ENCODE peak calls at places on chromosomes 16 and 17, in four cellular contexts. H is heart right ventricle, Q is Panc1, B is PC-3. Y is an unnamed sample.

GRCh38 chr17:63338272-63338671 is 107.8 kb downstream of the CYB561 start:
- DNase-seq in H (no peak), Q (no peak), B (no peak), Y (no peak)

GRCh38 chr16:88014201-88014781 is 63.1 kb downstream of the BANP start:
- DNase-seq in H (no peak), Q (no peak), B (peak; percentile 43), Y (no peak)

GRCh38 chr17:869567-870530 is 87.7 kb downstream of the MRM3 start:
- DNase-seq in H (no peak), Q (no peak), B (peak; percentile 86), Y (peak; percentile 95)

GRCh38 chr17:39677072-39677471 is 8.8 kb downstream of the PNMT start:
- DNase-seq in H (no peak), Q (no peak), B (no peak), Y (no peak)

GRCh38 chr17:65231662-65232335 is 94.6 kb downstream of the RGS9 start:
- DNase-seq in H (peak; percentile 40), Q (peak; percentile 27), B (peak; percentile 91), Y (peak; percentile 92)

GRCh38 chr16:87951550-87952538 is 610 bp downstream of the BANP start:
- DNase-seq in H (no peak), Q (no peak), B (no peak), Y (no peak)

GRCh38 chr17:3472137-3472536 is 518 bp upstream of the SPATA22 start:
- DNase-seq in H (no peak), Q (no peak), B (no peak), Y (no peak)

GRCh38 chr17:26962255-26963162 is 331.4 kb upstream of the WSB1 start:
- DNase-seq in H (no peak), Q (no peak), B (no peak), Y (no peak)

GRCh38 chr16:11056989-11057645 is 112.8 kb downstream of the CLEC16A start:
- DNase-seq in H (no peak), Q (no peak), B (no peak), Y (peak; percentile 67)

GRCh38 chr17:56203430-56203829 is 50.2 kb downstream of the ANKFN1 start:
- DNase-seq in H (no peak), Q (no peak), B (peak; percentile 28), Y (no peak)

GRCh38 chr17:56206351-56206750 is 53.1 kb downstream of the ANKFN1 start:
- DNase-seq in H (no peak), Q (no peak), B (no peak), Y (no peak)
- H3K4me3 ChIP-seq in H (no peak overlapping the region), Q (no peak overlapping the region), B (no peak overlapping the region), Y (no peak overlapping the region)

GRCh38 chr17:42106009-42106408 is 6.5 kb downstream of the DHX58 start:
- DNase-seq in H (no peak), Q (no peak), B (no peak), Y (no peak)
- H3K36me3 ChIP-seq in H (no peaks in the 10 kb centered on the region), Q (no peaks in the 10 kb centered on the region), B (no peaks in the 10 kb centered on the region), Y (peaks cover 2% of the 10 kb centered on the region)

DNA sequence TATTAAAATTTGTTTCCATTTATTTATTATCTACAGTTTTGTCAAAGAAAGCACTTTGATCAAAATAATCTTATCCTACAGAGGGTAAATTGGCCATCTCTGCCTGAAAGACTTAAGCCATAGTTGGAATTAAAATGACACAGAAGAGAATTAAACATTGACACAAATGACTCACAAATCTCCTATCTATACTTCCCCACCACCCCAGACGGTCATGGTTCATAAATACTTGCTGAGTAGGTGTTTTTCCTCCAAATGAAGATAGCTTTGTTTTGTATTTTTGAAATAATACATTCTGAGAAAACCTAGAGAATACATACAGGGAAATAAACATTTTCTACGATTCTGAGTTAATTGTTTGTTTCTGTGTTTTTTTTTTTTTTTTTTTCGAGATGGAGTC is 142.8 kb downstream of the MAP2K6 start:
- DNase-seq in H (no peak), Q (no peak), B (peak; percentile 50), Y (no peak)
- TF ChIP-seq CTCF in H (no peak), Q (no peak), B (no peak), Y (no peak)

DNA sequence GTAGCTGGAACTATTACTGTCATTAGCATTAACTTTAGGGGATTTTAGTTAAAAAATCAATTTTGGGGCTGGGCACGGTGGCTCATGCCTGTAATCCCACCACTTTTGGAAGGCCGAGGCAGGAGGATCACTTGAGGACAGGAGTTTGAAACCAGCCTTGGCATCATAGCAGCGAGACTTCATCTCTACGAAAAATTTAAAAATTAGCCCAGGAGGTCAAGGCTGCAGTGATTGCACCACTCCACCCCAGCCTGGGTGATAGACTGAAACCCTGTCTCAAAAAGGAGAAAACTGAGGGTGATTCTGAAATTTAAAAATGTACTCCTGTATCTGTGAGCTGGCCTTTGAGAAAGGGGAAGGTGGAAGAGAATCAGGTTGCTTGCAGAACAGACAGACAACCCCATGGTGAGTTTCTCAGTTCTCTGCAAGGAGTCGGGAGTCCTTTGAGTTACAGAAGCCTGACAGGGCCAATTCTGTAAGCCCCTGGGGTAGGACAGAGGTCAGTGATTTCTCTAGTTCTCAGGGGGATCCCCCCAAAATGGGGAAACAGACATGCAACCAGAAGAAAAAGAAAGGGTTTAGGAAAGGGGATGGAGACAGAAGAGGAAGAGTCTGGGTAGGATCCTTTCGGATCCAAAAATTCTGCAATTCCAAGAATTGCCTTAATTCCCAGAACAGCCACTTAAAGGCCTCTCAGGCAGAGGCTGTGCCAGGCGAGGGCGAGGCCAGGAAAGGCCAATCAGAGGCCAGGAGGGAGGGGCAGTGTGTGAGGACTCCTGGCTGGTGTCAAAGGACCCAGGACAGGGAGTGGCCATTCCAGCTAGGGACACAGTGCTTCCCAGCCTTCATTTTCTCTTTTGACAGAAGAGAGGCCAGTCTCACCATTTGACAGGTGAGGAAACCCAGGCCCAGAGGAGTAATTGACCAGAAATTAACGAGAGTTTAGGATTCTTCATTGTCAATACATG is 6.7 kb downstream of the NUPR1 start:
- DNase-seq in H (peak; percentile 73), Q (no peak), B (no peak), Y (no peak)
- H3K4me3 ChIP-seq in H (no peak overlapping the region), Q (no peak overlapping the region), B (no peak overlapping the region), Y (no peak overlapping the region)

GRCh38 chr17:51166198-51166986 is at the start of gene NME2:
- DNase-seq in H (peak; percentile 90), Q (peak; percentile 47), B (peak; percentile 97), Y (peak; percentile 70)
- H3K36me3 ChIP-seq in H (peaks cover 7% of the 10 kb centered on the region), Q (peaks cover 21% of the 10 kb centered on the region), B (peaks cover 55% of the 10 kb centered on the region), Y (peaks cover 14% of the 10 kb centered on the region)

Y was measured in bronchial epithelial cell.